ENCODE peak calls at places on chromosomes 3 and 15, in four cellular contexts. G is GF-D8, E is EH, U is T47D. J is an unnamed sample.

GRCh38 chr3:81910244-81910852 is 148.9 kb upstream of the GBE1 start:
- DNase-seq in E (peak; percentile 39), G (no peak), U (no peak), J (peak; percentile 16)

GRCh38 chr3:37905987-37906674 is 44.5 kb downstream of the CTDSPL start:
- DNase-seq in E (peak; percentile 86), G (no peak), U (no peak), J (no peak)

GRCh38 chr3:45552773-45553371 is 41.7 kb upstream of the LIMD1 start:
- DNase-seq in E (no peak), G (no peak), U (no peak), J (no peak)

GRCh38 chr3:127848131-127849129 is 26.1 kb upstream of the MGLL start:
- DNase-seq in U (no peak), E (peak; percentile 39), G (no peak), J (no peak)

GRCh38 chr3:47661121-47661752 is 82.6 kb upstream of the CSPG5 start:
- DNase-seq in G (no peak), U (no peak), E (peak; percentile 70), J (no peak)

GRCh38 chr3:170471149-170471548 is 52.5 kb downstream of the CLDN11 start:
- DNase-seq in G (no peak), E (no peak), U (no peak), J (no peak)

GRCh38 chr3:112605285-112605684 is 35.7 kb downstream of the CCDC80 start:
- DNase-seq in G (no peak), U (no peak), E (peak; percentile 96), J (no peak)

GRCh38 chr15:49964071-49964470 is 155.0 kb downstream of the ATP8B4 start:
- DNase-seq in G (no peak), U (no peak), E (no peak), J (no peak)

GRCh38 chr3:149572796-149573414 is 84.9 kb downstream of the WWTR1 start:
- DNase-seq in U (no peak), G (no peak), E (peak; percentile 86), J (no peak)

GRCh38 chr3:148333091-148333490 is 364.6 kb upstream of the AGTR1 start:
- DNase-seq in G (no peak), E (no peak), U (no peak), J (no peak)

GRCh38 chr3:197520311-197521276 is 35.2 kb downstream of the BDH1 start:
- DNase-seq in G (no peak), E (peak; percentile 66), U (no peak), J (no peak)

J was measured in HL-60.